ENCODE peak calls at places on chromosomes 7 and 10, in six cellular contexts. Y is stimulated activated CD4-positive, alpha-beta T cell treated with anti-CD3 and anti-CD28 coated beads, Interleukin-4, amount 100 ng/mL, for 48 hours; H is hypothalamus; O is HFFc6; K is hippocampal formation; J is A172. D is an unnamed sample.

GRCh38 chr10:13745271-13745670 is 158.5 kb downstream of the PRPF18 start:
- DNase-seq in Y (no peak), J (no peak), K (no peak), H (no peak), O (no peak), D (no peak)

GRCh38 chr7:24971333-24972165 is 8.4 kb downstream of the OSBPL3 start:
- DNase-seq in Y (no peak), O (peak), H (no peak), K (no peak), J (peak), D (peak)

GRCh38 chr10:17247210-17247609 is 19.2 kb downstream of the VIM start:
- DNase-seq in J (no peak), O (no peak), Y (no peak), K (no peak), H (no peak), D (no peak)

GRCh38 chr10:109957092-109957797 is 33.9 kb upstream of the XPNPEP1 start:
- DNase-seq in K (no peak), H (no peak), O (no peak), Y (no peak), J (no peak), D (peak)

GRCh38 chr10:100353770-100354485 is 6.9 kb downstream of the SCD start:
- DNase-seq in K (no peak), H (no peak), J (no peak), O (no peak), Y (no peak), D (no peak)

GRCh38 chr10:105844653-105845052 is 1203.6 kb downstream of the SORCS3 start:
- DNase-seq in H (no peak), J (no peak), K (no peak), Y (no peak), O (no peak), D (peak)

GRCh38 chr7:97002555-97003261 is 2.6 kb upstream of the DLX6 start:
- DNase-seq in Y (no peak), H (no peak), K (no peak), O (no peak), J (no peak), D (no peak)

GRCh38 chr10:119776536-119776935 is 50.7 kb downstream of the INPP5F start:
- DNase-seq in J (no peak), Y (no peak), O (peak), K (no peak), H (no peak), D (no peak)

GRCh38 chr7:45068236-45069023 is 20.3 kb downstream of the NACAD start:
- DNase-seq in O (no peak), K (no peak), J (no peak), H (no peak), Y (no peak), D (no peak)

GRCh38 chr10:4825868-4826787 is at the start of gene AKR1E2:
- DNase-seq in O (peak), Y (peak), H (peak), K (peak), J (no peak), D (no peak)

GRCh38 chr10:102163342-102163989 is 11.3 kb downstream of the NOLC1 start:
- DNase-seq in O (no peak), J (no peak), K (no peak), H (no peak), Y (no peak), D (no peak)

GRCh38 chr7:67588631-67589030 is 592.0 kb downstream of the TYW1 start:
- DNase-seq in H (no peak), O (no peak), Y (no peak), K (no peak), J (no peak), D (no peak)

GRCh38 chr7:50426280-50427045 is 23.7 kb downstream of the FIGNL1 start:
- DNase-seq in O (no peak), H (no peak), K (no peak), Y (no peak), J (no peak), D (no peak)

GRCh38 chr7:91055219-91055618 is 209.0 kb upstream of the FZD1 start:
- DNase-seq in K (no peak), H (no peak), Y (no peak), O (no peak), J (no peak), D (no peak)

GRCh38 chr7:81482600-81483186 is 287.2 kb downstream of the HGF start:
- DNase-seq in K (no peak), H (no peak), J (peak), O (peak), Y (no peak), D (peak)

GRCh38 chr10:8224591-8224990 is 170.1 kb downstream of the GATA3 start:
- DNase-seq in Y (no peak), O (no peak), K (no peak), H (no peak), J (no peak), D (no peak)

GRCh38 chr7:47411281-47411869 is 170.5 kb downstream of the TNS3 start:
- DNase-seq in J (no peak), Y (no peak), H (no peak), K (no peak), O (no peak), D (no peak)

GRCh38 chr7:143345428-143345900 is 17.0 kb downstream of the FAM131B start:
- DNase-seq in K (no peak), J (no peak), H (no peak), Y (peak), O (no peak), D (peak)

GRCh38 chr7:82481499-82482097 is 38.0 kb upstream of the CACNA2D1 start:
- DNase-seq in K (no peak), O (peak), H (no peak), J (peak), Y (no peak), D (peak)

GRCh38 chr10:112823604-112824003 is 126.4 kb upstream of the TCF7L2 start:
- DNase-seq in H (no peak), O (no peak), K (no peak), Y (no peak), J (no peak), D (no peak)

GRCh38 chr10:131692686-131693334 is 208.0 kb upstream of the PPP2R2D start:
- DNase-seq in K (no peak), Y (no peak), O (no peak), J (no peak), H (no peak), D (no peak)

GRCh38 chr7:70634610-70635068 is 497.3 kb upstream of the GALNT17 start:
- DNase-seq in K (no peak), H (no peak), O (no peak), Y (no peak), J (peak), D (no peak)

GRCh38 chr7:156099085-156099484 is 286.8 kb upstream of the SHH start:
- DNase-seq in J (no peak), O (no peak), Y (no peak), H (no peak), K (no peak), D (no peak)

GRCh38 chr7:50265968-50266694 is 38.4 kb upstream of the IKZF1 start:
- DNase-seq in K (no peak), O (no peak), H (no peak), J (no peak), Y (no peak), D (no peak)

GRCh38 chr7:151119902-151120301 is 33.6 kb downstream of the AGAP3 start:
- DNase-seq in K (no peak), Y (no peak), O (no peak), J (no peak), H (no peak), D (no peak)

GRCh38 chr10:109343293-109343692 is 580.0 kb downstream of the XPNPEP1 start:
- DNase-seq in O (peak), Y (no peak), H (no peak), K (no peak), J (peak), D (no peak)

GRCh38 chr10:5581670-5582566 is 57.2 kb downstream of the CALML3 start:
- DNase-seq in J (no peak), O (no peak), K (no peak), H (no peak), Y (no peak), D (no peak)

GRCh38 chr10:4307784-4308364 is 518.1 kb upstream of the AKR1E2 start:
- DNase-seq in H (no peak), O (no peak), J (no peak), K (no peak), Y (no peak), D (no peak)